ENCODE peak calls at places on chromosomes 11 and 22, in seven cellular contexts. O is right lobe of liver, Y is prostate gland, W is AG08396, U is mucosa of gallbladder, N is EH, C is AML-193. D is an unnamed sample.

GRCh38 chr22:47776329-47776728 is 1013.9 kb downstream of the TBC1D22A start:
- DNase-seq in O (no peak), U (peak), N (no peak), Y (no peak), W (no peak), C (no peak), D (no peak)

GRCh38 chr11:126181939-126182730 is 29.3 kb downstream of the RPUSD4 start:
- DNase-seq in C (no peak), Y (no peak), U (no peak), N (no peak), W (no peak), O (peak), D (no peak)

GRCh38 chr11:134275534-134276395 is at the start of gene GLB1L3:
- DNase-seq in N (peak), W (peak), Y (peak), O (no peak), U (no peak), C (no peak), D (peak)

GRCh38 chr11:57462597-57462996 is 2.3 kb downstream of the RTN4RL2 start:
- DNase-seq in O (no peak), N (no peak), Y (no peak), U (no peak), W (no peak), C (no peak), D (no peak)

GRCh38 chr22:19419464-19420178 is 11.9 kb downstream of the HIRA start:
- DNase-seq in U (no peak), Y (no peak), W (no peak), O (no peak), C (no peak), N (no peak), D (peak)

GRCh38 chr11:106076421-106076922 is 675 bp downstream of the KBTBD3 start:
- DNase-seq in U (peak), Y (peak), C (no peak), O (no peak), W (no peak), N (no peak), D (no peak)

GRCh38 chr11:116827461-116827860 is 2.2 kb upstream of the APOC3 start:
- DNase-seq in O (no peak), W (no peak), N (no peak), C (no peak), Y (no peak), U (no peak), D (no peak)

GRCh38 chr11:46478196-46478595 is 86.6 kb upstream of the CHRM4 start:
- DNase-seq in Y (no peak), C (no peak), N (no peak), O (no peak), U (no peak), W (no peak), D (no peak)

GRCh38 chr11:10909141-10909883 is 51.5 kb upstream of the ZBED5 start:
- DNase-seq in O (no peak), Y (no peak), C (no peak), W (peak), N (peak), U (no peak), D (no peak)

GRCh38 chr22:30144391-30144790 is 64.1 kb downstream of the HORMAD2 start:
- DNase-seq in U (no peak), C (no peak), O (no peak), W (no peak), Y (no peak), N (no peak), D (no peak)

D was measured in cerebellar cortex.